ENCODE peak calls at places on chromosomes 4 and X, in nine cellular contexts. O is ovary, F is NCI-H524, R is fibroblast of pulmonary artery, M is lower lobe of right lung, G is neural progenitor cell, P is right lobe of liver, U is activated gamma-delta T cell treated with Interleukin-2 at 50 U/mL for 16 hours, E is tibial nerve. Q is an unnamed sample.

GRCh38 chr4:106320235-106320634 is 3.9 kb downstream of the AIMP1 start:
- DNase-seq in P (no peak), G (no peak), O (no peak), M (no peak), U (no peak), E (no peak), R (no peak), F (no peak), Q (no peak)

GRCh38 chr4:2803624-2804448 is 11.0 kb downstream of the SH3BP2 start:
- DNase-seq in F (peak; percentile 63), M (peak; percentile 81), O (peak; percentile 24), U (no peak), E (no peak), G (no peak), P (peak; percentile 64), R (no peak), Q (no peak)

GRCh38 chr4:161320377-161320776 is 843.4 kb downstream of the FSTL5 start:
- DNase-seq in G (peak; percentile 54), R (peak; percentile 0), F (peak; percentile 59), U (no peak), O (no peak), P (no peak), E (no peak), M (no peak), Q (no peak)

GRCh38 chrX:39469126-39469525 is 628.6 kb downstream of the BCOR start:
- DNase-seq in R (no peak), M (no peak), U (no peak), G (no peak), E (no peak), P (no peak), O (no peak), F (no peak), Q (no peak)

GRCh38 chrX:148871422-148872152 is 371.2 kb downstream of the AFF2 start:
- DNase-seq in P (no peak), U (no peak), R (peak; percentile 73), M (no peak), G (no peak), O (no peak), F (no peak), E (no peak), Q (no peak)

GRCh38 chr4:138158746-138159297 is 83.3 kb downstream of the SLC7A11 start:
- DNase-seq in F (no peak), P (no peak), U (no peak), O (no peak), R (peak; percentile 67), G (no peak), E (no peak), M (no peak), Q (no peak)

GRCh38 chrX:136275553-136275952 is 24.4 kb upstream of the MAP7D3 start:
- DNase-seq in G (peak; percentile 20), U (no peak), F (no peak), P (peak; percentile 28), M (no peak), O (no peak), R (no peak), E (no peak), Q (no peak)

GRCh38 chrX:48927125-48927524 is 8.3 kb upstream of the PIM2 start:
- DNase-seq in O (no peak), E (no peak), U (no peak), P (no peak), R (no peak), F (no peak), M (no peak), G (peak; percentile 30), Q (no peak)

GRCh38 chrX:65595460-65595876 is 60.9 kb upstream of the LAS1L start:
- DNase-seq in G (peak; percentile 92), R (peak; percentile 95), E (peak; percentile 99), U (peak; percentile 95), F (peak; percentile 81), M (peak; percentile 93), O (peak; percentile 97), P (peak; percentile 92), Q (peak; percentile 93)

GRCh38 chr4:169818063-169818679 is 60.4 kb upstream of the HPF1 start:
- DNase-seq in M (no peak), O (no peak), U (no peak), P (no peak), E (no peak), F (no peak), G (no peak), R (no peak), Q (no peak)

GRCh38 chrX:29044802-29045201 is 457.6 kb downstream of the IL1RAPL1 start:
- DNase-seq in F (peak; percentile 34), O (no peak), U (no peak), R (peak; percentile 36), E (no peak), P (no peak), G (no peak), M (no peak), Q (no peak)

GRCh38 chr4:153765836-153766235 is 6.0 kb upstream of the RNF175 start:
- DNase-seq in R (no peak), F (no peak), U (no peak), O (no peak), P (no peak), M (no peak), E (no peak), G (no peak), Q (no peak)

GRCh38 chrX:13808865-13809264 is 8.0 kb downstream of the GPM6B start:
- DNase-seq in G (no peak), O (no peak), E (no peak), P (no peak), M (no peak), F (no peak), U (no peak), R (no peak), Q (no peak)

GRCh38 chr4:25437951-25438350 is 60.9 kb downstream of the ANAPC4 start:
- DNase-seq in F (peak; percentile 71), R (no peak), O (no peak), U (no peak), M (no peak), E (no peak), P (no peak), G (no peak), Q (no peak)

GRCh38 chr4:53137468-53137867 is 228.4 kb downstream of the SCFD2 start:
- DNase-seq in U (no peak), G (no peak), M (no peak), P (no peak), R (no peak), F (no peak), O (no peak), E (no peak), Q (no peak)

GRCh38 chr4:78024692-78025091 is 32.4 kb upstream of the FRAS1 start:
- DNase-seq in E (no peak), M (no peak), U (no peak), F (no peak), P (no peak), R (no peak), G (no peak), O (no peak), Q (no peak)

GRCh38 chr4:188839704-188840103 is 700.5 kb downstream of the TRIML1 start:
- DNase-seq in M (no peak), R (no peak), P (no peak), U (no peak), E (no peak), G (no peak), O (no peak), F (peak; percentile 6), Q (no peak)

GRCh38 chr4:3874525-3875110 is 108.4 kb downstream of the ADRA2C start:
- DNase-seq in G (no peak), R (no peak), F (no peak), M (peak; percentile 6), O (no peak), E (no peak), P (no peak), U (no peak), Q (no peak)

GRCh38 chrX:45070116-45071007 is 130.3 kb downstream of the DIPK2B start:
- DNase-seq in U (peak; percentile 15), E (peak; percentile 8), M (no peak), P (no peak), R (peak; percentile 72), G (peak; percentile 27), O (no peak), F (peak; percentile 49), Q (peak; percentile 47)

GRCh38 chrX:15334561-15334960 is 762 bp downstream of the PIGA start:
- DNase-seq in U (no peak), F (no peak), O (no peak), M (no peak), R (peak; percentile 11), E (no peak), P (no peak), G (no peak), Q (peak; percentile 42)

GRCh38 chrX:40237745-40238178 is 140.0 kb upstream of the BCOR start:
- DNase-seq in R (no peak), U (no peak), M (no peak), P (no peak), G (peak; percentile 67), E (no peak), O (no peak), F (no peak), Q (no peak)

GRCh38 chr4:47642985-47643745 is 158.1 kb downstream of the ATP10D start:
- DNase-seq in E (no peak), R (peak; percentile 42), P (no peak), F (peak; percentile 77), G (peak; percentile 4), U (no peak), M (no peak), O (no peak), Q (no peak)

Q was measured in naive thymus-derived CD4-positive, alpha-beta T cell.